ENCODE peak calls at places on chromosomes 13 and 19, in ten cellular contexts. F is HS-27A; C is NCI-H748 treated with DMSO at 0.1 percent for 48 hours; H is NCI-H446; S is GM19239; Q is EH; P is heart left ventricle; Y is GOT3; A is activated T-helper 9 cell treated with anti-CD3 and anti-CD28 coated beads, Interleukin-2, amount 50 U/mL, for 16 hours; B is substantia nigra. W is an unnamed sample.

GRCh38 chr19:6801397-6802086 is 29.0 kb downstream of the VAV1 start:
- DNase-seq in F (no peak), C (no peak), H (no peak), S (peak; percentile 52), Q (no peak), P (peak; percentile 78), Y (no peak), A (peak; percentile 67), B (peak; percentile 24), W (no peak)

GRCh38 chr19:10316229-10317044 is 622 bp upstream of the FDX2 start:
- DNase-seq in F (no peak), C (no peak), H (no peak), S (no peak), Q (no peak), P (no peak), Y (no peak), A (no peak), B (no peak), W (no peak)

GRCh38 chr13:42575938-42576337 is 2.0 kb downstream of the TNFSF11 start:
- DNase-seq in F (no peak), C (peak; percentile 51), H (no peak), S (no peak), Q (no peak), P (no peak), Y (no peak), A (no peak), B (no peak), W (no peak)

GRCh38 chr13:31016342-31017325 is 84.2 kb downstream of the TEX26 start:
- DNase-seq in F (no peak), C (no peak), H (no peak), S (no peak), Q (no peak), P (no peak), Y (no peak), A (no peak), B (no peak), W (no peak)

GRCh38 chr13:100566543-100566942 is 22.0 kb downstream of the GGACT start:
- DNase-seq in F (peak; percentile 7), C (no peak), H (no peak), S (no peak), Q (peak; percentile 7), P (no peak), Y (no peak), A (no peak), B (no peak), W (no peak)

GRCh38 chr13:21478881-21479808 is 20.0 kb upstream of the ZDHHC20 start:
- DNase-seq in F (peak; percentile 40), C (peak; percentile 92), H (peak; percentile 62), S (no peak), Q (peak; percentile 81), P (peak; percentile 56), Y (no peak), A (no peak), B (peak; percentile 39), W (no peak)

GRCh38 chr19:42693760-42694350 is 46.4 kb downstream of the PSG3 start:
- DNase-seq in F (peak; percentile 50), C (peak; percentile 63), H (no peak), S (peak; percentile 9), Q (peak; percentile 66), P (no peak), Y (no peak), A (no peak), B (no peak), W (no peak)

GRCh38 chr13:40680659-40681323 is 14.3 kb upstream of the FOXO1 start:
- DNase-seq in F (no peak), C (no peak), H (no peak), S (no peak), Q (no peak), P (no peak), Y (no peak), A (no peak), B (no peak), W (no peak)

GRCh38 chr19:38543807-38544568 is 73.8 kb downstream of the MAP4K1 start:
- DNase-seq in F (peak; percentile 93), C (peak; percentile 38), H (peak; percentile 79), S (no peak), Q (peak; percentile 95), P (peak; percentile 44), Y (peak; percentile 39), A (no peak), B (peak; percentile 47), W (no peak)

GRCh38 chr19:3693030-3693925 is 7.0 kb downstream of the PIP5K1C start:
- DNase-seq in F (no peak), C (no peak), H (no peak), S (no peak), Q (no peak), P (no peak), Y (no peak), A (no peak), B (no peak), W (no peak)

GRCh38 chr13:106349080-106349841 is 186.2 kb downstream of the EFNB2 start:
- DNase-seq in F (no peak), C (peak; percentile 78), H (no peak), S (no peak), Q (no peak), P (no peak), Y (no peak), A (no peak), B (no peak), W (no peak)

GRCh38 chr13:106038752-106039151 is 496.7 kb downstream of the EFNB2 start:
- DNase-seq in F (peak; percentile 33), C (no peak), H (no peak), S (no peak), Q (peak; percentile 90), P (no peak), Y (no peak), A (no peak), B (no peak), W (no peak)

GRCh38 chr13:61935710-61936109 is 520.1 kb upstream of the PCDH20 start:
- DNase-seq in F (no peak), C (no peak), H (no peak), S (no peak), Q (no peak), P (no peak), Y (no peak), A (no peak), B (no peak), W (no peak)

GRCh38 chr19:4866595-4867424 is 657 bp downstream of the PLIN3 start:
- DNase-seq in F (no peak), C (no peak), H (no peak), S (no peak), Q (peak; percentile 53), P (peak; percentile 64), Y (peak; percentile 20), A (peak; percentile 15), B (no peak), W (no peak)

GRCh38 chr19:51166846-51167490 is 24.9 kb downstream of the SIGLEC7 start:
- DNase-seq in F (no peak), C (no peak), H (no peak), S (no peak), Q (no peak), P (peak; percentile 42), Y (no peak), A (no peak), B (no peak), W (no peak)

W was measured in vagina.